ENCODE peak calls at places on chromosomes 3 and 15, in six cellular contexts. O is activated CD8-positive, alpha-beta T cell treated with anti-CD3 and anti-CD28 coated beads for 36 hours; I is CD4-positive, CD25-positive, alpha-beta regulatory T cell; Q is transverse colon; J is A549; H is activated T-cell treated with anti-CD3 and anti-CD28 coated beads, Interleukin-2, amount 50 U/mL, for 72 hours. L is an unnamed sample.

GRCh38 chr15:70892002-70892911 is at the start of the genes LRRC49 and THAP10:
- DNase-seq in H (peak; percentile 69), O (peak; percentile 72), Q (peak; percentile 84), J (peak; percentile 98), I (peak; percentile 10), L (peak; percentile 99)

GRCh38 chr15:76533060-76533955 is 196.7 kb downstream of the ISL2 start:
- DNase-seq in I (no peak), O (no peak), H (no peak), Q (no peak), J (peak; percentile 51), L (no peak)

GRCh38 chr3:159839561-159840379 is 148.9 kb upstream of the IL12A start:
- DNase-seq in I (no peak), H (peak; percentile 13), Q (no peak), J (no peak), O (peak; percentile 21), L (peak; percentile 93)

GRCh38 chr3:132605374-132605792 is 8.3 kb downstream of the ACKR4 start:
- DNase-seq in Q (no peak), O (no peak), I (no peak), H (no peak), J (no peak), L (no peak)

GRCh38 chr3:94909726-94910125 is 846.9 kb downstream of the NSUN3 start:
- DNase-seq in Q (no peak), I (no peak), J (no peak), O (no peak), H (no peak), L (no peak)

GRCh38 chr3:71926690-71927089 is 141.7 kb upstream of the PROK2 start:
- DNase-seq in J (no peak), O (no peak), H (no peak), I (no peak), Q (no peak), L (no peak)

GRCh38 chr3:13580256-13581023 is 31.5 kb downstream of the FBLN2 start:
- DNase-seq in I (no peak), H (no peak), J (no peak), O (no peak), Q (no peak), L (no peak)

GRCh38 chr3:45343947-45344346 is 44.4 kb upstream of the LARS2 start:
- DNase-seq in I (no peak), J (peak; percentile 47), Q (no peak), O (peak; percentile 13), H (no peak), L (no peak)

GRCh38 chr3:45112939-45113338 is 33.2 kb downstream of the CDCP1 start:
- DNase-seq in I (no peak), J (no peak), O (no peak), H (no peak), Q (no peak), L (no peak)

GRCh38 chr15:31279221-31280036 is 47.2 kb upstream of the KLF13 start:
- DNase-seq in J (no peak), I (no peak), H (no peak), O (no peak), Q (peak; percentile 11), L (peak; percentile 90)

GRCh38 chr15:32718822-32719716 is 1.3 kb downstream of the GREM1 start:
- DNase-seq in J (peak; percentile 21), O (peak; percentile 5), Q (peak; percentile 17), I (no peak), H (peak; percentile 20), L (no peak)

GRCh38 chr3:66656608-66657007 is 155.8 kb upstream of the LRIG1 start:
- DNase-seq in H (no peak), O (no peak), J (no peak), I (no peak), Q (no peak), L (no peak)

GRCh38 chr15:45402955-45403892 is 24.9 kb upstream of the GATM start:
- DNase-seq in Q (peak; percentile 48), J (peak; percentile 37), O (peak; percentile 40), H (peak; percentile 48), I (peak; percentile 2), L (no peak)

GRCh38 chr15:22265056-22265945 is 185.0 kb downstream of the OR4M2 start:
- DNase-seq in Q (no peak), J (no peak), O (peak; percentile 13), H (peak; percentile 30), I (no peak), L (no peak)

GRCh38 chr3:109353057-109353456 is 15.7 kb upstream of the DPPA4 start:
- DNase-seq in Q (no peak), O (no peak), H (no peak), I (no peak), J (peak; percentile 31), L (no peak)

GRCh38 chr3:43858052-43858701 is 167.4 kb downstream of the ABHD5 start:
- DNase-seq in Q (no peak), J (no peak), O (no peak), H (no peak), I (no peak), L (no peak)

GRCh38 chr15:98113357-98113756 is 152.9 kb downstream of the ARRDC4 start:
- DNase-seq in I (no peak), H (no peak), O (no peak), Q (no peak), J (no peak), L (no peak)

GRCh38 chr3:35832140-35832571 is 192.8 kb downstream of the ARPP21 start:
- DNase-seq in Q (no peak), I (no peak), O (no peak), J (peak; percentile 72), H (no peak), L (no peak)

GRCh38 chr3:188807002-188807401 is 364.8 kb upstream of the TPRG1 start:
- DNase-seq in O (no peak), Q (no peak), J (peak; percentile 30), H (no peak), I (no peak), L (no peak)

GRCh38 chr15:25783607-25784131 is 79.5 kb downstream of the ATP10A start:
- DNase-seq in Q (no peak), J (peak; percentile 49), O (peak; percentile 55), H (peak; percentile 35), I (no peak), L (no peak)

GRCh38 chr3:87287025-87287424 is 10.6 kb upstream of the POU1F1 start:
- DNase-seq in J (no peak), I (no peak), H (no peak), O (no peak), Q (no peak), L (no peak)

GRCh38 chr3:188975612-188976314 is 196.0 kb upstream of the TPRG1 start:
- DNase-seq in Q (no peak), H (no peak), I (no peak), O (no peak), J (no peak), L (peak; percentile 98)

GRCh38 chr3:64244011-64244942 is 19.0 kb upstream of the PRICKLE2 start:
- DNase-seq in I (no peak), Q (no peak), O (no peak), J (peak; percentile 71), H (no peak), L (no peak)

GRCh38 chr15:66567897-66568296 is 2.1 kb upstream of the LCTL start:
- DNase-seq in Q (no peak), I (no peak), H (no peak), J (no peak), O (no peak), L (no peak)

GRCh38 chr15:74156678-74157411 is 16.7 kb upstream of the ISLR start:
- DNase-seq in O (peak; percentile 19), Q (no peak), I (no peak), J (no peak), H (no peak), L (no peak)

GRCh38 chr3:58404396-58404795 is 29.2 kb downstream of the PDHB start:
- DNase-seq in H (no peak), O (no peak), J (no peak), I (no peak), Q (no peak), L (no peak)